ENCODE peak calls at places on chromosomes 7 and 10, in six cellular contexts. W is endothelial cell, L is tibial nerve, F is colonic mucosa, I is PC-9, X is AG04450. J is an unnamed sample.

GRCh38 chr10:50805981-50806622 is 66.4 kb downstream of the ASAH2B start:
- DNase-seq in W (no peak), L (no peak), F (no peak), I (no peak), X (no peak), J (no peak)

GRCh38 chr7:351256-351655 is 61.3 kb downstream of the FOXL3 start:
- DNase-seq in W (no peak), L (no peak), F (no peak), I (no peak), X (no peak), J (no peak)

GRCh38 chr7:150945853-150946825 is 32.0 kb downstream of the KCNH2 start:
- DNase-seq in W (no peak), L (peak; percentile 39), F (no peak), I (no peak), X (no peak), J (no peak)

GRCh38 chr7:124856299-124856888 is 73.2 kb downstream of the POT1 start:
- DNase-seq in W (no peak), L (no peak), F (no peak), I (peak; percentile 36), X (peak; percentile 13), J (peak; percentile 12)

GRCh38 chr7:24821045-24821853 is 64.0 kb upstream of the GSDME start:
- DNase-seq in W (no peak), L (no peak), F (peak; percentile 82), I (peak; percentile 99), X (peak; percentile 80), J (peak; percentile 60)

GRCh38 chr10:132961-133898 is 2.0 kb upstream of the ZMYND11 start:
- DNase-seq in W (no peak), L (no peak), F (no peak), I (peak; percentile 81), X (no peak), J (no peak)

GRCh38 chr7:1663243-1663642 is 6.8 kb upstream of the ELFN1 start:
- DNase-seq in W (no peak), L (no peak), F (no peak), I (no peak), X (no peak), J (peak; percentile 30)

GRCh38 chr10:5396545-5396944 is 8.1 kb downstream of the TUBAL3 start:
- DNase-seq in W (no peak), L (no peak), F (no peak), I (no peak), X (no peak), J (no peak)

GRCh38 chr10:69663548-69663947 is 33.5 kb downstream of the FAM241B start:
- DNase-seq in W (peak; percentile 66), L (no peak), F (no peak), I (no peak), X (no peak), J (no peak)

GRCh38 chr10:48251152-48251524 is 23.4 kb downstream of the FRMPD2 start:
- DNase-seq in W (no peak), L (no peak), F (no peak), I (no peak), X (no peak), J (no peak)

GRCh38 chr7:129095258-129095657 is 40.3 kb upstream of the TNPO3 start:
- DNase-seq in W (no peak), L (no peak), F (no peak), I (no peak), X (no peak), J (peak; percentile 42)

DNA sequence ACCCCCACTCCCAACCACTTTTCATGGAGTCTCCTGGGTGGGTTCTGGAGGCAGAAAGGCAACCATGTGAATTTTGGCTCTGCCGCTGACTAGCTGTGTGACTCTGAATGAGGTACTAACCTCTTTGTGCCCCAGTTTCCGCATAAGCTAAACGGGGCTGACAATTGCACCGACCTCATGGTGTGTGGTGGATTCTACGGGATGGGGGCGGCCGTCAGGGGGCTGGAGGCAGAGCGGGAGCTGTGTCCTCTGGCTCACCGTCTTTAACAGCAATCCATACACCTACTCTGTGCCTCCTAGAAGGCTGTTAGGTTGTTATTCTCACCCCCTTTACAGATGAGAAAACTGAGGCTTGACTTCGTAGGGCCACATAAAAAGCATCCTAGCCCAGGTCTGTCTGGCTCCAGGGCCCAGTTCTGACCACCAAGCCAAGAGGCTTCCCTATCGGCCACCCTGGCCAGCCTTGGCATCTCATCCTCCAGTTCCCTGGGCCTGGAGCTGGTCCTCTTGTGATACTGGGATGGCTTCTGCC is 4.3 kb upstream of the SLC29A3 start:
- DNase-seq in W (no peak), L (no peak), F (no peak), I (no peak), X (no peak), J (no peak)
- TF ChIP-seq CTCF in W (no peak), L (no peak), F (no peak), I (no peak), X (no peak), J (no peak)

DNA sequence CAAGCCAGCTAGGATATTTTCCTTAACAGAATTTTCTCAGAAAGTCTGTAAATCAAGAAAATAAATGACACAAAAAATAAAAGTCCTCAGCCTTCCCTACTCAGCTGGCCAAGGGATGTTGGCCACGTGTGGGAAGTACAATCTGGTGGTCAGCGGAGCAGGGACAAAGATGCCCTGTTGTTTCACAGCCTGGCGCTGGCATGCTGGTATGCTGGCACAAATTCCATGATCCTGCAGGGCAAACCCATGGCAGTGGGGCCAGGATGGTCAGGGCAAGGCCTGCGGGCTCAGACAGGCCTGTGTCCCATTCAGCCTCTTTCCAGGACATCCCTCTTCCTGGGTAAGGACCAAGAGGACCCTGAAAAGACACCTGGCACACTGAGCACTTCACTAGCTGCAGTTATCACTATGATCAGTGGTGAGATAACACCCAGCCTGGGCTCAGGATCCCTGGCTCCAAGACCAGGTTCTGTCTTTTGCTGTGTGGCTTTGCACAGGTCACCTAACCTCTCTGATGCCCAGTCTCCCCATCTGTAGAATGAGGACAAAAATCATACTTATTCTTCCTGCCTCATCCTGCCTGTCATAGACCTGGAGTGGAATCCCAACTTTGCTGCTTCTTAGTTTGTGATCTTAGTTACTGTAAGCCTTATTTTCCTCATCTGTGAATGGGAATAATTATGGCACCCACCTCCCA is 10.8 kb upstream of the HSPA12A start:
- DNase-seq in W (no peak), L (no peak), F (no peak), I (no peak), X (no peak), J (no peak)
- TF ChIP-seq CTCF in W (no peak), L (no peak), F (no peak), I (no peak), X (no peak), J (no peak)

GRCh38 chr7:90520484-90520883 is 51.0 kb downstream of the PTTG1IP2 start:
- DNase-seq in W (no peak), L (no peak), F (no peak), I (no peak), X (no peak), J (no peak)
- TF ChIP-seq CTCF in W (peak; percentile 37), L (no peak), F (peak; percentile 19), I (no peak), X (peak; percentile 43), J (peak; percentile 30)

DNA sequence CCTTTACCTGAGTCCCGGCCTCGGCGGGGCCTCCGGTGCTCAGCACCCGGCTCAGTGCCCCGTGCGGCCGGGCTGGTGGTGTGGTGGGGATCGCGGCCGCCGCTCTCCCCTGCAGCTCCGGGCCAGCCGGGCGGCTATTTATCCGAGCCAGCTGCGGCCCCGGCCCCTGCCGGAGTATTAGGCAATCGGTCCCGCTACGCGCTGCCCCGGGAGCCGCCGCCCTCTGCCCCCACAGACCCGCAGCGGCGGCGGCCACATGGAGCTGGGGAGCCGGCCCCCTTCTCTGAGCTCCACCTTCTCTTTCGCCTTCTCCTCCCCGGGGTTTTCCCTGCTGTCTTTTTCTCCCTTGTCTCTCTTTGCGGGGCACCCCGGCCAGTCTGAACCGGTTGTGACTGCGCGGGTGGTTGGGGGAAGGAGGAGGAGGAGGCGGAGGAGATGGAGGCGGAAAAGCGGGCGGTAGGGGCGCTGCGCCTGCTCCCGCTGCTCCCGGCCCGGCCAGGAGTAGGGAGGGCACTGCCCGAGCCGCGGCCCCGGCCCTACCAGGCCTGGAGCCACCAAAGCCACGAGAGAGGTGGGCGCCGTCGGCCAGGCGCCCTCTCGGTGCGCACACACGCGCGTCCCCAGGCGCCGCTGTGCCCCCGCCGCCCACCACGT is at the start of gene SLC16A9:
- DNase-seq in W (peak; percentile 62), L (no peak), F (peak; percentile 86), I (no peak), X (no peak), J (peak; percentile 87)
- TF ChIP-seq CTCF in W (no peak), L (no peak), F (no peak), I (no peak), X (peak; percentile 43), J (peak; percentile 35)

GRCh38 chr7:158646766-158647474 is 57.7 kb downstream of the NCAPG2 start:
- DNase-seq in W (peak; percentile 42), L (no peak), F (no peak), I (no peak), X (no peak), J (no peak)
- TF ChIP-seq CTCF in W (peak; percentile 72), L (no peak), F (peak; percentile 21), I (peak; percentile 75), X (peak; percentile 43), J (peak; percentile 42)

GRCh38 chr7:81648716-81649115 is 121.1 kb downstream of the HGF start:
- DNase-seq in W (no peak), L (no peak), F (no peak), I (no peak), X (no peak), J (no peak)
- TF ChIP-seq CTCF in W (no peak), L (no peak), F (no peak), I (no peak), X (no peak), J (no peak)

GRCh38 chr7:52088008-52088787 is 771.6 kb upstream of the COBL start:
- DNase-seq in W (peak; percentile 47), L (no peak), F (no peak), I (no peak), X (no peak), J (no peak)
- TF ChIP-seq CTCF in W (no peak), L (no peak), F (no peak), I (no peak), X (no peak), J (no peak)

J was measured in GM13976.